ENCODE peak calls at places on chromosomes 4 and X, in ten cellular contexts. R, L, T, S, W, Z, F, P, X and O are unnamed samples.

GRCh38 chr4:153335665-153336064 is 8.8 kb upstream of the MND1 start:
- DNase-seq in S (no peak), P (no peak), X (no peak), T (no peak), Z (no peak), R (peak; percentile 52), F (no peak), W (no peak), L (no peak), O (no peak)

GRCh38 chr4:75031746-75032145 is 98.8 kb downstream of the PARM1 start:
- DNase-seq in T (no peak), P (no peak), L (no peak), R (no peak), W (no peak), S (no peak), Z (no peak), X (no peak), F (no peak), O (no peak)

GRCh38 chrX:81280148-81280547 is 78.2 kb downstream of the SH3BGRL start:
- DNase-seq in R (no peak), W (no peak), Z (no peak), P (no peak), L (no peak), S (no peak), X (no peak), F (no peak), T (peak; percentile 46), O (no peak)

GRCh38 chrX:18613930-18614639 is 57.8 kb downstream of the RS1 start:
- DNase-seq in L (no peak), S (no peak), W (no peak), Z (no peak), P (no peak), X (no peak), F (no peak), R (no peak), T (no peak), O (no peak)

GRCh38 chr4:70734971-70735370 is 13.2 kb downstream of the RUFY3 start:
- DNase-seq in L (no peak), P (no peak), W (no peak), T (no peak), R (no peak), X (no peak), Z (no peak), F (no peak), S (no peak), O (no peak)

GRCh38 chrX:154437398-154437752 is 421 bp downstream of the GDI1 start:
- DNase-seq in X (no peak), F (no peak), P (no peak), S (no peak), R (no peak), Z (no peak), W (no peak), L (no peak), T (no peak), O (no peak)

GRCh38 chr4:100430441-100430840 is 87.4 kb downstream of the EMCN start:
- DNase-seq in F (no peak), R (no peak), L (no peak), X (no peak), T (no peak), W (no peak), P (no peak), S (no peak), Z (no peak), O (no peak)

GRCh38 chrX:11427082-11428033 is 134.1 kb downstream of the AMELX start:
- DNase-seq in R (no peak), W (peak; percentile 54), Z (peak; percentile 38), P (peak; percentile 37), F (peak; percentile 77), S (no peak), X (no peak), L (no peak), T (peak; percentile 48), O (no peak)

GRCh38 chr4:177680308-177680707 is 238.1 kb upstream of the AGA start:
- DNase-seq in R (no peak), T (no peak), X (no peak), F (no peak), W (no peak), P (no peak), Z (no peak), L (no peak), S (no peak), O (no peak)

GRCh38 chr4:142900622-142901021 is 54.5 kb upstream of the INPP4B start:
- DNase-seq in X (no peak), R (no peak), T (no peak), P (no peak), F (no peak), W (no peak), Z (no peak), S (no peak), L (no peak), O (no peak)

GRCh38 chr4:1714303-1715001 is 2.3 kb upstream of the SLBP start:
- DNase-seq in L (no peak), P (no peak), S (no peak), X (no peak), W (no peak), T (peak; percentile 80), R (no peak), F (no peak), Z (no peak), O (no peak)

GRCh38 chrX:47556045-47556623 is 4.9 kb upstream of the ARAF start:
- DNase-seq in T (peak; percentile 90), S (peak; percentile 66), R (peak; percentile 84), L (peak; percentile 92), W (peak; percentile 96), Z (peak; percentile 91), P (peak; percentile 91), F (peak; percentile 95), X (peak; percentile 79), O (no peak)

GRCh38 chr4:140724780-140725179 is 31.4 kb downstream of the TBC1D9 start:
- DNase-seq in W (peak; percentile 77), F (no peak), T (no peak), S (no peak), R (no peak), Z (no peak), X (no peak), L (no peak), P (no peak), O (no peak)

GRCh38 chrX:1072637-1073377 is 139.6 kb downstream of the CRLF2 start:
- DNase-seq in W (no peak), P (no peak), R (no peak), F (peak; percentile 51), S (no peak), Z (no peak), X (no peak), T (peak; percentile 46), L (no peak), O (peak; percentile 10)

DNA sequence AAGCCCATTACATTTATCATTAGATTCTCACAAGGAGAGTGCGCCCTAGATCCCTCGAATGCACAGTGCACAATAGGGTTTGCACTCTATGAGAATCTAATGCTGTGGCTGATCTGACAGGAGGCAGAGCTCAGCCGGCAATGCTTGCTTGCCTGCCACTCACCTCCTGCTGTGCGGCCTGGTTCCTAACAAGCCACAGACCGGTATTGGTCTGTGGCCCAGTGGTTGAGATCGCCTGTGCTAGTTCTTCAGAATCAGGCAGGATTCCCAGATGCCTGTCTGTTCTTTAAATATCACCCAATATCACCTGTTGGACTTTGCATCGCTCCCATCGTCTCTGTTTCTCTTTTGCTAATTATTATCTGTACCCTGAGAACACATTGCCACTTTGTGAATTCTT is 14.0 kb downstream of the DSPP start:
- DNase-seq in L (no peak), F (no peak), S (no peak), R (no peak), W (no peak), X (no peak), T (peak; percentile 17), Z (no peak), P (no peak), O (no peak)
- H3K27ac ChIP-seq in L (no peak overlapping the region), F (peak overlapping the region; percentile 89), S (no peak overlapping the region), R (no peak overlapping the region), W (no peak overlapping the region), X (no peak overlapping the region), T (no peak overlapping the region), Z (no peak overlapping the region), P (no peak overlapping the region), O (no peak overlapping the region)

GRCh38 chr4:82745173-82745842 is 53.3 kb downstream of the SCD5 start:
- DNase-seq in P (no peak), T (peak; percentile 54), L (peak; percentile 91), X (peak; percentile 62), S (no peak), Z (no peak), R (peak; percentile 94), W (no peak), F (no peak), O (no peak)

GRCh38 chr4:82741188-82741587 is 57.4 kb downstream of the SCD5 start:
- DNase-seq in F (no peak), S (no peak), L (no peak), X (no peak), P (no peak), W (no peak), Z (no peak), R (no peak), T (no peak), O (peak; percentile 84)

GRCh38 chr4:82744284-82744963 is 54.2 kb downstream of the SCD5 start:
- DNase-seq in X (peak; percentile 69), S (no peak), L (no peak), P (no peak), W (no peak), T (no peak), F (no peak), R (peak; percentile 99), Z (peak; percentile 61), O (no peak)

GRCh38 chr4:82737354-82737753 is 61.2 kb downstream of the SCD5 start:
- DNase-seq in X (no peak), S (no peak), W (no peak), L (no peak), R (no peak), P (no peak), Z (no peak), T (no peak), F (no peak), O (no peak)

GRCh38 chr4:82739292-82740190 is 59.1 kb downstream of the SCD5 start:
- DNase-seq in P (peak; percentile 81), T (peak; percentile 85), L (peak; percentile 66), R (no peak), X (no peak), W (peak; percentile 81), S (peak; percentile 29), F (peak; percentile 76), Z (peak; percentile 65), O (peak; percentile 58)
- H3K27ac ChIP-seq in P (no peak overlapping the region), T (no peak overlapping the region), L (no peak overlapping the region), R (no peak overlapping the region), X (no peak overlapping the region), W (no peak overlapping the region), S (no peak overlapping the region), F (no peak overlapping the region), Z (no peak overlapping the region), O (no peak overlapping the region)

GRCh38 chr4:4432341-4433125 is 45.6 kb downstream of the NSG1 start:
- DNase-seq in W (no peak), R (no peak), F (no peak), Z (no peak), T (no peak), L (no peak), S (no peak), P (no peak), X (no peak), O (no peak)
- H3K27ac ChIP-seq in W (no peak overlapping the region), R (no peak overlapping the region), F (no peak overlapping the region), Z (no peak overlapping the region), T (no peak overlapping the region), L (no peak overlapping the region), S (no peak overlapping the region), P (no peak overlapping the region), X (no peak overlapping the region), O (no peak overlapping the region)

DNA sequence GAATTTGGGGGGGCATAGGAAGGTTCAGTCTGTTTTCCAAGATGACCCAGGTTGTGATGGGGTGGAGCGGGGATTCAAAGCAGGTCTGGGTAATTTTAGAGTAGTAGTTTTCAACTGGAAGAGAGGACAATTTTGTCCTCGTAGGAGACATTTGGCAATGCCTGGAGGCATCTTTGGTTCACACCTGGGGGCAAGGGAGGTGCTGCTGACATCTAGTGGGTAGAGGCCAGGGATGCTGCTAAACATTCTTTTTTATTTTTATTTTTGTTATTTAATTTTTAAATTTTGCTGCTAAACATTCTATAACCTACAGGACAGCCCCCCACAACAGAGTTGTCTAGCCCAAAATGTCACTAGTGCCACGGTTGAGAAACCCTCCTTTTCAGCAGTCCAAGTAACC is 1.9 kb downstream of the RAB9A start:
- DNase-seq in S (peak; percentile 6), F (no peak), W (no peak), R (peak; percentile 31), P (no peak), Z (no peak), T (no peak), X (no peak), L (no peak), O (no peak)
- H3K27ac ChIP-seq in S (no peak overlapping the region), F (no peak overlapping the region), W (no peak overlapping the region), R (peak overlapping the region; percentile 96), P (no peak overlapping the region), Z (no peak overlapping the region), T (no peak overlapping the region), X (no peak overlapping the region), L (no peak overlapping the region), O (no peak overlapping the region)